ENCODE peak calls at places on chromosomes 11 and 22, in four cellular contexts. F, W, B and G are unnamed samples.

GRCh38 chr22:27626675-27627443 is 174.7 kb downstream of the MN1 start:
- DNase-seq in F (no peak), B (no peak), W (peak; percentile 18), G (no peak)

GRCh38 chr11:121482231-121483129 is 29.7 kb upstream of the SORL1-AS1 start:
- DNase-seq in W (no peak), B (peak; percentile 93), F (no peak), G (no peak)

GRCh38 chr22:49577168-49578060 is 250.3 kb downstream of the BRD1 start:
- DNase-seq in B (no peak), W (no peak), F (no peak), G (no peak)

GRCh38 chr11:7449196-7449840 is 36.0 kb upstream of the OLFML1 start:
- DNase-seq in B (no peak), W (no peak), F (no peak), G (no peak)

GRCh38 chr22:17672417-17672991 is 33.9 kb downstream of the BCL2L13 start:
- DNase-seq in F (no peak), B (no peak), W (no peak), G (no peak)

GRCh38 chr22:39594411-39594810 is 23.9 kb downstream of the CACNA1I start:
- DNase-seq in B (no peak), F (no peak), W (no peak), G (no peak)

GRCh38 chr22:39405346-39406085 is 5.9 kb downstream of the TAB1 start:
- DNase-seq in W (no peak), B (no peak), F (no peak), G (no peak)

GRCh38 chr11:17389957-17390649 is 1.6 kb upstream of the KCNJ11 start:
- DNase-seq in W (no peak), B (no peak), F (no peak), G (no peak)

GRCh38 chr11:126607374-126607773 is 251.9 kb downstream of the ST3GAL4 start:
- DNase-seq in W (peak; percentile 33), F (peak; percentile 61), B (no peak), G (peak; percentile 79)
- TF ChIP-seq HDAC6 in W (no peak), F (no peak), B (no peak), G (no peak)

GRCh38 chr11:129295746-129296145 is 79.9 kb upstream of the BARX2 start:
- DNase-seq in F (no peak), W (no peak), B (no peak), G (no peak)
- TF ChIP-seq CHD2 in F (no peak), W (no peak), B (no peak), G (no peak)

GRCh38 chr22:42286205-42286604 is 15.8 kb upstream of the TCF20 start:
- DNase-seq in W (no peak), B (no peak), F (no peak), G (no peak)
- TF ChIP-seq HDAC6 in W (no peak), B (no peak), F (no peak), G (no peak)

DNA sequence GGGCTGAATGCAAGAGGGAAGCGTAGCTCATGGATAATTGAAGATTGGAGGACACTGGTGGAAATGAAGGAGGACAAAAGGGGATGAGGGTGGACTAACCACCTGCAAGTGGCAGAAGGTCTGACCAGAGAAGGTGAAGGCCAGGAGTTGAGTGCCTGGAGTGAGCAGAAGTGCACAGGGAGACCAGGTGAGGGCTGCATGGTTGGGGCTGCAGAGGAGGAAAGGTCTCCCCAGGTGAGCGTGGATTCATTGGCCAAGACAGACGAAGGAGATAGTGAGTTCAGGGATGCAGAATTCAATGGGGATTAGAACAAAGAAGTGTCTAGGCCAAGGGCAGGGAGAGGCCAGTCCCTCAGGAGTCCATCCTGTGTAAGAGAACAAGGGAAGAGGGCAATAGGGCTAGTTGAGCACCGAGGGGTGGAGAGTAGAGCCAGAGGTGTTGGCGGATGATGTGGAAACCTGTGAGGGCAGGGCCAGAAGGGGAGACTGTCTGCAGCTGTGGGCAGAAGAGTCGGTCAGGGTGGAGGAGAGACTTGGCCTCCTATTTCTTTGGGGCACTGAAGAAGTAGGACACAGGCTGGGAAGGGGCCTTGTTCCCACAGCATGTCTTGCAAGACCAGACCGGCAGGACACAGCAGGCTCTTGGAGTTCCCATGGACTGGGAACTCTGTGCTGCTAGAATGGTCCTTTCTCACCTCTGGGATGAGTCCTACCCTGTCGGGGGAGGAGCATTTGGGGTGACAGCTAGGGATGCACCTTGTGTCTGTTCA is 6.7 kb downstream of the TRIM29 start:
- DNase-seq in F (no peak), W (no peak), B (no peak), G (no peak)
- TF ChIP-seq CHD2 in F (no peak), W (no peak), B (no peak), G (no peak)

GRCh38 chr22:22590136-22590891 is 31.2 kb upstream of the PRAME start:
- DNase-seq in B (no peak), F (no peak), W (no peak), G (no peak)
- TF ChIP-seq HDAC6 in B (no peak), F (no peak), W (no peak), G (no peak)

GRCh38 chr11:42410251-42410956 is 901.4 kb upstream of the API5 start:
- DNase-seq in F (no peak), W (no peak), B (no peak), G (no peak)

DNA sequence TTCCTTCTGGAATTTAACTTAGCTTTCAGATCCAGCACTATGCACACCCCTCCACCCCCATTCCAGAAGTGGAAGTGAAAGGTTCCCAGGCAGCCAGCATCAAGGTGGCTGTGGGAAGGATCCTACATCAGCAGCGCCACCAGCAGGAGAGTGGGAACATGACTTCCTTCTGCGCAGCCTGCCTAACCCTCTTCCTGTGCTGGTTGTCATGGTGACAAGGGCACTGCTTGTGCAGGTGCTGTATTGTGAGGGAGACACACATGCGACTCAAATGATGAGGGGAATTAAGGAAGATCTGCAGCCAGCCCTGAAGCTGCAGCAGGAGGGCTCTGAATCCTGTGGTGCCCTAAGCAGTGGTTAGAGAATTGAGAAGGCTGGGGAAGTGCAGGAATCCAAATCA is 904.4 kb upstream of the API5 start:
- DNase-seq in B (no peak), F (peak; percentile 70), W (no peak), G (no peak)
- TF ChIP-seq CHD2 in B (no peak), F (no peak), W (no peak), G (no peak)

GRCh38 chr22:42388130-42388797 is 43.9 kb downstream of the NFAM1 start:
- DNase-seq in W (no peak), F (no peak), B (no peak), G (no peak)
- TF ChIP-seq HDAC6 in W (no peak), F (no peak), B (no peak), G (no peak)

GRCh38 chr11:112751763-112752162 is 209.5 kb upstream of the NCAM1 start:
- DNase-seq in F (no peak), W (no peak), B (no peak), G (no peak)

GRCh38 chr11:112744041-112744440 is 217.2 kb upstream of the NCAM1 start:
- DNase-seq in B (no peak), W (no peak), F (no peak), G (no peak)

GRCh38 chr11:112751312-112751711 is 209.9 kb upstream of the NCAM1 start:
- DNase-seq in B (no peak), W (no peak), F (no peak), G (no peak)

GRCh38 chr11:112748713-112749481 is 212.3 kb upstream of the NCAM1 start:
- DNase-seq in B (no peak), W (no peak), F (no peak), G (no peak)

DNA sequence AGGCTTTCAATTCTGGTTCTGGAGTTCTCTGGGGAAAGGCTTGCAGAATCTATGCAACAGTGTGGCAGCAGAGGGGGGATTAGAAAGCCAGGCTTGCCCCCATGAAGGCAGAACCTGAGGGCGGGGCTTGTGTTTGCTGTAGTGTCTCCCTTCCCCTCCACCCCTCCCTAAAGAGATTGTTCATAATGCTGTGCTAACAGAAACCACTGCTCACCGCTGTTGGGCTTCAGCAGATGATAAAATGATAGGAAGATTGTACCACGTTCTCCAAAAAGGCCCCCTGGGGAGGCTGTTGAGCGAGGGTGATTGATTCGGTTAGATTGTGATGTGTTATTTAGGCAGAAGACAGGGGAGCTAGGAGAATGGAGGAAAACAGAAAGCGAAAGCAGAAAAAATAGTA is 215.3 kb upstream of the NCAM1 start:
- DNase-seq in F (no peak), B (no peak), W (no peak), G (no peak)
- TF ChIP-seq CHD2 in F (no peak), B (no peak), W (no peak), G (no peak)

GRCh38 chr22:36776722-36777121 is 803 bp upstream of the IFT27 start:
- DNase-seq in F (no peak), B (no peak), W (no peak), G (no peak)
- TF ChIP-seq HDAC6 in F (no peak), B (no peak), W (no peak), G (no peak)